ENCODE peak calls at places on chromosomes 3 and 15, in five cellular contexts. One of them, this sample, is unnamed.

GRCh38 chr15:71747128-71748083 is 62.9 kb upstream of the NR2E3 start:
- DNase-seq in HepG2: peak
- DNase-seq in NT2/D1: no peak
- DNase-seq in H1: no peak
- DNase-seq in GM12878: no peak
- DNase-seq in this sample: peak

GRCh38 chr3:149018247-149018646 is 26.9 kb downstream of the GYG1 start:
- DNase-seq in GM12878: no peak
- DNase-seq in H1: no peak
- DNase-seq in HepG2: peak
- DNase-seq in NT2/D1: no peak
- DNase-seq in this sample: no peak

GRCh38 chr15:40367673-40368611 is 9.9 kb downstream of the DISP2 start:
- DNase-seq in NT2/D1: peak
- DNase-seq in GM12878: peak
- DNase-seq in HepG2: peak
- DNase-seq in H1: peak
- DNase-seq in this sample: peak

GRCh38 chr3:101994386-101994785 is 145.1 kb downstream of the NFKBIZ start:
- DNase-seq in GM12878: no peak
- DNase-seq in HepG2: no peak
- DNase-seq in H1: no peak
- DNase-seq in NT2/D1: no peak
- DNase-seq in this sample: no peak

GRCh38 chr3:151171145-151171544 is 31.9 kb downstream of the GPR171 start:
- DNase-seq in NT2/D1: no peak
- DNase-seq in GM12878: no peak
- DNase-seq in H1: no peak
- DNase-seq in HepG2: peak
- DNase-seq in this sample: no peak

GRCh38 chr3:117356296-117356695 is 646.7 kb downstream of the TUSC7 start:
- DNase-seq in NT2/D1: peak
- DNase-seq in HepG2: no peak
- DNase-seq in GM12878: no peak
- DNase-seq in H1: no peak
- DNase-seq in this sample: no peak

GRCh38 chr3:95655363-95655986 is 1158.9 kb upstream of the EPHA6 start:
- DNase-seq in HepG2: no peak
- DNase-seq in GM12878: no peak
- DNase-seq in NT2/D1: no peak
- DNase-seq in H1: no peak
- DNase-seq in this sample: no peak

GRCh38 chr3:23740517-23741402 is 65.0 kb upstream of the UBE2E1 start:
- DNase-seq in GM12878: no peak
- DNase-seq in HepG2: no peak
- DNase-seq in NT2/D1: no peak
- DNase-seq in H1: no peak
- DNase-seq in this sample: no peak

GRCh38 chr15:31427411-31427810 is 100.8 kb downstream of the KLF13 start:
- DNase-seq in NT2/D1: no peak
- DNase-seq in H1: no peak
- DNase-seq in HepG2: no peak
- DNase-seq in GM12878: no peak
- DNase-seq in this sample: no peak

GRCh38 chr3:62229908-62230307 is 143.4 kb downstream of the FEZF2 start:
- DNase-seq in NT2/D1: no peak
- DNase-seq in H1: no peak
- DNase-seq in HepG2: no peak
- DNase-seq in GM12878: no peak
- DNase-seq in this sample: peak

GRCh38 chr15:33729648-33730047 is 238.6 kb upstream of the CHRM5 start:
- DNase-seq in H1: no peak
- DNase-seq in GM12878: no peak
- DNase-seq in HepG2: peak
- DNase-seq in NT2/D1: peak
- DNase-seq in this sample: no peak

GRCh38 chr3:123693584-123693983 is 108.7 kb upstream of the HACD2 start:
- DNase-seq in NT2/D1: no peak
- DNase-seq in HepG2: no peak
- DNase-seq in H1: no peak
- DNase-seq in GM12878: no peak
- DNase-seq in this sample: no peak

GRCh38 chr15:77421370-77421700 is 647 bp downstream of the HMG20A start:
- DNase-seq in GM12878: no peak
- DNase-seq in HepG2: peak
- DNase-seq in H1: no peak
- DNase-seq in NT2/D1: no peak
- DNase-seq in this sample: no peak

GRCh38 chr3:71934520-71934919 is 149.6 kb upstream of the PROK2 start:
- DNase-seq in HepG2: no peak
- DNase-seq in H1: no peak
- DNase-seq in GM12878: no peak
- DNase-seq in NT2/D1: no peak
- DNase-seq in this sample: no peak

GRCh38 chr15:66621491-66622467 is 56.0 kb upstream of the LCTL start:
- DNase-seq in HepG2: no peak
- DNase-seq in GM12878: no peak
- DNase-seq in H1: peak
- DNase-seq in NT2/D1: peak
- DNase-seq in this sample: no peak

GRCh38 chr15:46854559-46854958 is 862.7 kb upstream of the SEMA6D start:
- DNase-seq in GM12878: no peak
- DNase-seq in NT2/D1: no peak
- DNase-seq in H1: no peak
- DNase-seq in HepG2: no peak
- DNase-seq in this sample: no peak

GRCh38 chr15:59294961-59295741 is 77.5 kb downstream of the MYO1E start:
- DNase-seq in HepG2: no peak
- DNase-seq in GM12878: no peak
- DNase-seq in NT2/D1: no peak
- DNase-seq in H1: no peak
- DNase-seq in this sample: no peak

GRCh38 chr3:136070953-136071949 is 105.7 kb downstream of the PPP2R3A start:
- DNase-seq in H1: no peak
- DNase-seq in GM12878: no peak
- DNase-seq in NT2/D1: peak
- DNase-seq in HepG2: no peak
- DNase-seq in this sample: no peak

GRCh38 chr3:53219897-53220483 is 35.8 kb downstream of the TKT start:
- DNase-seq in GM12878: peak
- DNase-seq in H1: peak
- DNase-seq in NT2/D1: peak
- DNase-seq in HepG2: peak
- DNase-seq in this sample: peak

GRCh38 chr3:140499114-140499757 is 178.6 kb upstream of the TRIM42 start:
- DNase-seq in HepG2: peak
- DNase-seq in H1: no peak
- DNase-seq in GM12878: no peak
- DNase-seq in NT2/D1: no peak
- DNase-seq in this sample: no peak

GRCh38 chr3:54427951-54428871 is 305.9 kb downstream of the CACNA2D3 start:
- DNase-seq in H1: peak
- DNase-seq in GM12878: peak
- DNase-seq in HepG2: peak
- DNase-seq in NT2/D1: peak
- DNase-seq in this sample: peak

GRCh38 chr3:154310840-154311239 is 13.4 kb downstream of the DHX36 start:
- DNase-seq in H1: no peak
- DNase-seq in GM12878: no peak
- DNase-seq in HepG2: no peak
- DNase-seq in NT2/D1: no peak
- DNase-seq in this sample: no peak

GRCh38 chr3:95227092-95227491 is 1164.2 kb downstream of the NSUN3 start:
- DNase-seq in NT2/D1: no peak
- DNase-seq in GM12878: no peak
- DNase-seq in H1: no peak
- DNase-seq in HepG2: no peak
- DNase-seq in this sample: no peak

GRCh38 chr15:57149196-57149595 is 227.1 kb upstream of the CGNL1 start:
- DNase-seq in H1: no peak
- DNase-seq in GM12878: no peak
- DNase-seq in HepG2: no peak
- DNase-seq in NT2/D1: no peak
- DNase-seq in this sample: no peak

GRCh38 chr3:187739561-187740445 is 5.5 kb downstream of the BCL6 start:
- DNase-seq in NT2/D1: no peak
- DNase-seq in HepG2: no peak
- DNase-seq in GM12878: no peak
- DNase-seq in H1: peak
- DNase-seq in this sample: peak

GRCh38 chr3:55202320-55202719 is 274.5 kb upstream of the LRTM1 start:
- DNase-seq in HepG2: no peak
- DNase-seq in H1: no peak
- DNase-seq in NT2/D1: no peak
- DNase-seq in GM12878: no peak
- DNase-seq in this sample: no peak

GRCh38 chr15:57387644-57388076 is 11.4 kb downstream of the CGNL1 start:
- DNase-seq in NT2/D1: no peak
- DNase-seq in HepG2: no peak
- DNase-seq in GM12878: no peak
- DNase-seq in H1: no peak
- DNase-seq in this sample: no peak

GRCh38 chr3:169260296-169260695 is 403.2 kb downstream of the MECOM start:
- DNase-seq in NT2/D1: no peak
- DNase-seq in HepG2: no peak
- DNase-seq in GM12878: no peak
- DNase-seq in H1: no peak
- DNase-seq in this sample: no peak

GRCh38 chr15:66411190-66411589 is 24.5 kb downstream of the MAP2K1 start:
- DNase-seq in NT2/D1: no peak
- DNase-seq in GM12878: no peak
- DNase-seq in HepG2: no peak
- DNase-seq in H1: no peak
- DNase-seq in this sample: no peak

DNA sequence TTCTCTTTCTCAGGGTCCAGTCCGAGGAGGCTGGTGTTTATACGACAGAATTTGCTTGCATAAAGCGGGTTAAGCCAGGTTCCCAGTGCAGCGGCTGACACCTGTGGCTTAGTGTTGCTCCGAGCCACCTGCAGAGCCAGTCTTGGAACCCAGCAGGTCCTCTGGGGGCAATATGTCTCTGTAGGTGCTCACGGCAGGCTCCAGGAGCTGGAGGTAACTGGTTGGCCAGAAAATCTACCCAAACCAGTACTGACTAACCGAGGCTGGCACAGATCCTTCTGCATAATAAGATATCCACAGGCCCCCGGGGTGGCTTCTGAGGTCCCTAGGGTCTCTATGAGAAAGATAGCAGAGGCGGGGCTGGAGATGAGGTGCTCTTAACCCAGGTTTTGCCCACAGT is 3.2 kb downstream of the MGLL start:
- DNase-seq in H1: no peak
- DNase-seq in HepG2: no peak
- DNase-seq in NT2/D1: no peak
- DNase-seq in GM12878: no peak
- DNase-seq in this sample: no peak
- TF ChIP-seq SUZ12 in H1: no peak
- TF ChIP-seq SUZ12 in HepG2: no peak
- TF ChIP-seq SUZ12 in NT2/D1: no peak
- TF ChIP-seq SUZ12 in GM12878: no peak
- TF ChIP-seq SUZ12 in this sample: no peak

GRCh38 chr15:91411570-91411969 is 311.5 kb downstream of the SV2B start:
- DNase-seq in HepG2: no peak
- DNase-seq in H1: no peak
- DNase-seq in GM12878: no peak
- DNase-seq in NT2/D1: no peak
- DNase-seq in this sample: no peak

GRCh38 chr15:91409430-91409829 is 309.4 kb downstream of the SV2B start:
- DNase-seq in HepG2: no peak
- DNase-seq in NT2/D1: no peak
- DNase-seq in H1: no peak
- DNase-seq in GM12878: no peak
- DNase-seq in this sample: no peak

GRCh38 chr15:91408476-91409076 is 308.5 kb downstream of the SV2B start:
- DNase-seq in NT2/D1: no peak
- DNase-seq in HepG2: no peak
- DNase-seq in GM12878: no peak
- DNase-seq in H1: no peak
- DNase-seq in this sample: no peak

GRCh38 chr15:91412529-91412928 is 312.5 kb downstream of the SV2B start:
- DNase-seq in H1: no peak
- DNase-seq in HepG2: no peak
- DNase-seq in NT2/D1: no peak
- DNase-seq in GM12878: no peak
- DNase-seq in this sample: no peak

GRCh38 chr15:91407237-91407889 is 307.3 kb downstream of the SV2B start:
- DNase-seq in HepG2: no peak
- DNase-seq in NT2/D1: peak
- DNase-seq in H1: no peak
- DNase-seq in GM12878: no peak
- DNase-seq in this sample: no peak
- TF ChIP-seq SUZ12 in HepG2: no peak
- TF ChIP-seq SUZ12 in NT2/D1: no peak
- TF ChIP-seq SUZ12 in H1: no peak
- TF ChIP-seq SUZ12 in GM12878: no peak
- TF ChIP-seq SUZ12 in this sample: no peak

DNA sequence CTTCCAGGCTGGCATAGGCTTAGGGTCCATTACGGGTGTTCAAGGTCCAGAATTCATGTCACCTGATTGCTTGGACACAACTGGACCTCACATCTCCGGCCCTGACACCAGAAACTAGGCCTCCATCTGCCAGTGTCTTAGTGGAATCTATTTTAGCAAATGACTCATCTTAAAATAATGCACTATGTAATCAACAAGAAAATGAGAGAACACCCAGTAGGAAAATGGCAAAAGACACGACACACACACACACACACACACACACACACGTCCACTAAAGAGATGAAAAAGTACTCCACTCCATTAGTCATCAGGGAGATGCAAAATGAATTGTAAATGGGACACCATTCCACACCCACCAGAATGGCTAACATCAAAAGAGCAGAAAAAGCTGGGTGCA is 11.2 kb downstream of the APBA2 start:
- DNase-seq in GM12878: no peak
- DNase-seq in HepG2: peak
- DNase-seq in H1: no peak
- DNase-seq in NT2/D1: no peak
- DNase-seq in this sample: no peak
- TF ChIP-seq SUZ12 in GM12878: no peak
- TF ChIP-seq SUZ12 in HepG2: no peak
- TF ChIP-seq SUZ12 in H1: no peak
- TF ChIP-seq SUZ12 in NT2/D1: no peak
- TF ChIP-seq SUZ12 in this sample: no peak

GRCh38 chr3:12706504-12707253 is 42.8 kb upstream of the RAF1 start:
- DNase-seq in NT2/D1: peak
- DNase-seq in HepG2: peak
- DNase-seq in GM12878: peak
- DNase-seq in H1: peak
- DNase-seq in this sample: peak

GRCh38 chr3:12708584-12709192 is 44.8 kb upstream of the RAF1 start:
- DNase-seq in NT2/D1: no peak
- DNase-seq in HepG2: no peak
- DNase-seq in GM12878: no peak
- DNase-seq in H1: no peak
- DNase-seq in this sample: no peak

GRCh38 chr3:12705981-12706380 is 42.1 kb upstream of the RAF1 start:
- DNase-seq in HepG2: no peak
- DNase-seq in H1: no peak
- DNase-seq in NT2/D1: no peak
- DNase-seq in GM12878: no peak
- DNase-seq in this sample: no peak

GRCh38 chr3:12707425-12707824 is 43.5 kb upstream of the RAF1 start:
- DNase-seq in HepG2: no peak
- DNase-seq in H1: no peak
- DNase-seq in GM12878: no peak
- DNase-seq in NT2/D1: no peak
- DNase-seq in this sample: no peak

GRCh38 chr3:12705374-12705926 is 41.5 kb upstream of the RAF1 start:
- DNase-seq in H1: no peak
- DNase-seq in GM12878: no peak
- DNase-seq in NT2/D1: no peak
- DNase-seq in HepG2: no peak
- DNase-seq in this sample: no peak
- TF ChIP-seq SUZ12 in H1: no peak
- TF ChIP-seq SUZ12 in GM12878: no peak
- TF ChIP-seq SUZ12 in NT2/D1: no peak
- TF ChIP-seq SUZ12 in HepG2: no peak
- TF ChIP-seq SUZ12 in this sample: no peak

This sample was measured in HEK293T.